ENCODE peak calls at places on chromosomes 13 and 19, in six cellular contexts. Y is HepG2, J is K562, E is GM12878, V is H1, X is GM12892. U is an unnamed sample.

GRCh38 chr19:19274716-19275115 is 1.6 kb upstream of the TM6SF2 start:
- DNase-seq in E (no peak), J (no peak), Y (no peak), X (peak; percentile 13), V (no peak), U (no peak)

GRCh38 chr13:49791753-49792549 is 531 bp downstream of the KPNA3 start:
- DNase-seq in J (peak; percentile 42), E (no peak), V (peak; percentile 64), Y (no peak), X (peak; percentile 37), U (peak; percentile 42)

GRCh38 chr19:40159744-40160143 is 31.5 kb upstream of the MAP3K10 start:
- DNase-seq in E (no peak), X (no peak), J (no peak), V (no peak), Y (peak; percentile 82), U (no peak)

GRCh38 chr13:27573265-27573664 is 47.1 kb downstream of the LNX2 start:
- DNase-seq in X (no peak), E (no peak), J (no peak), V (no peak), Y (peak; percentile 46), U (no peak)

GRCh38 chr13:31035162-31035951 is 102.9 kb downstream of the TEX26 start:
- DNase-seq in J (no peak), Y (no peak), E (no peak), V (no peak), X (no peak), U (no peak)

GRCh38 chr13:31987071-31987470 is 44.5 kb upstream of the FRY start:
- DNase-seq in Y (no peak), X (no peak), E (no peak), J (no peak), V (no peak), U (no peak)

GRCh38 chr13:31174018-31174417 is 12.3 kb upstream of the HSPH1 start:
- DNase-seq in X (no peak), Y (peak; percentile 38), E (no peak), V (no peak), J (no peak), U (no peak)

GRCh38 chr19:38665950-38666661 is 18.7 kb downstream of the ACTN4 start:
- DNase-seq in Y (peak; percentile 68), X (no peak), V (peak; percentile 79), E (no peak), J (no peak), U (no peak)

GRCh38 chr13:44507639-44508038 is 68.5 kb downstream of the TSC22D1 start:
- DNase-seq in V (no peak), Y (no peak), X (no peak), J (no peak), E (no peak), U (no peak)

GRCh38 chr13:99312493-99312883 is 5.3 kb upstream of the GPR183 start:
- DNase-seq in J (no peak), E (no peak), Y (no peak), X (no peak), V (no peak), U (no peak)
- TF ChIP-seq POLR2A in J (no peak), E (no peak), Y (no peak), X (no peak), V (no peak), U (no peak)

DNA sequence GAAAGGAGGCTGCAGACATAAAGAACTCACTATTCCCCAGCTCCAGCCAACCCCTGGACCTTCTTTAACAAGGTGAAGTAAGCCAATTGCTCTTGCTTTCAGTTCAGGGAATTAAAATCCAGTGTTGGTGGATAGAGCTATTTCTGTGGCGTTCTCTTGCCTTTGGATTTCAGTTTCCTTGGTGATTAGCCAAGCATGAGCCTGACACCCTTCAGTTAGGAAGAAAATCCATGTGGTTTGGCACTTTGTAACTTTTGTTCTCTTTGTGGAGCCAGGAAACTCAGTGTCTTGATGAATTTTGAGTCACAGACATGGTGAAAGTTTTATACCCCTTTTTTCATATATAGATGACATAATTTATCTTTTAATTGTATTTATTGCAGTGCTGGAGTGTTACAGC is 406.7 kb downstream of the MYO16 start:
- DNase-seq in X (no peak), E (no peak), Y (no peak), J (no peak), V (no peak), U (no peak)
- TF ChIP-seq TAF1 in X (no peak), E (no peak), Y (no peak), J (no peak), V (no peak), U (no peak)

GRCh38 chr19:35211545-35212230 is 16.9 kb downstream of the FAM187B start:
- DNase-seq in X (no peak), Y (peak; percentile 13), V (no peak), E (no peak), J (no peak), U (no peak)
- TF ChIP-seq POLR2AphosphoS5 in X (no peak), Y (no peak), V (no peak), E (no peak), J (no peak), U (no peak)

GRCh38 chr13:26011996-26012688 is 39.7 kb downstream of the SHISA2 start:
- DNase-seq in Y (no peak), V (peak; percentile 51), E (no peak), X (no peak), J (no peak), U (no peak)
- TF ChIP-seq POLR2A in Y (no peak), V (no peak), E (no peak), X (no peak), J (no peak), U (no peak)

GRCh38 chr19:46992699-46993535 is 26.7 kb upstream of the NPAS1 start:
- DNase-seq in V (no peak), Y (no peak), E (no peak), X (no peak), J (no peak), U (no peak)
- TF ChIP-seq TAF1 in V (no peak), Y (no peak), E (no peak), X (no peak), J (no peak), U (no peak)

GRCh38 chr19:53874384-53874995 is 6.8 kb downstream of the MYADM start:
- DNase-seq in Y (no peak), X (no peak), V (no peak), E (no peak), J (no peak), U (no peak)

GRCh38 chr19:53870485-53870844 is 2.8 kb downstream of the MYADM start:
- DNase-seq in Y (no peak), V (no peak), J (peak; percentile 46), X (no peak), E (no peak), U (peak; percentile 16)

GRCh38 chr19:53873451-53874383 is 6.0 kb downstream of the MYADM start:
- DNase-seq in Y (no peak), J (no peak), X (no peak), V (no peak), E (no peak), U (no peak)

GRCh38 chr19:53871448-53871847 is 3.8 kb downstream of the MYADM start:
- DNase-seq in E (no peak), J (no peak), X (no peak), V (no peak), Y (no peak), U (no peak)

DNA sequence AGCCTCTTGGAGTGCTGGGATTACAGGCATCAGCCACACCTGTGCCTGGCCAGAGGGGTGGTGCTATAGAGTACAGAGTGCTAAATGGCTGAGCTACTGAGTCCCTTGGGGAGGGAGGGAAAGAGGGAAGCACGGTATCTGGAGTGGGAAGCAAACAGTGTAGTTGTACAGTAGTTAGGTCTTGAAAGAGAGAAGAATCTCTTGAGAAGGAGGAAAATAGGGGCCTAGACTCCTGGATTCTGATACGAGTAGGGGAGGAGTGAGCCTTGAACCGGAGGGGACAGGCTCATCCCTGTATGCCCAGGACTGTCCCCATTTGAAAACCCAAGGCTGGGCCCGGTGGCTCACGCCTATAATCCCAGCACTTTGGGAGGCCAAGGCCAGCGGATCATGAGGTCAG is 5.1 kb downstream of the MYADM start:
- DNase-seq in V (no peak), E (no peak), X (no peak), Y (no peak), J (no peak), U (no peak)
- TF ChIP-seq POLR2AphosphoS5 in V (peak; percentile 63), E (no peak), X (no peak), Y (no peak), J (no peak), U (no peak)

DNA sequence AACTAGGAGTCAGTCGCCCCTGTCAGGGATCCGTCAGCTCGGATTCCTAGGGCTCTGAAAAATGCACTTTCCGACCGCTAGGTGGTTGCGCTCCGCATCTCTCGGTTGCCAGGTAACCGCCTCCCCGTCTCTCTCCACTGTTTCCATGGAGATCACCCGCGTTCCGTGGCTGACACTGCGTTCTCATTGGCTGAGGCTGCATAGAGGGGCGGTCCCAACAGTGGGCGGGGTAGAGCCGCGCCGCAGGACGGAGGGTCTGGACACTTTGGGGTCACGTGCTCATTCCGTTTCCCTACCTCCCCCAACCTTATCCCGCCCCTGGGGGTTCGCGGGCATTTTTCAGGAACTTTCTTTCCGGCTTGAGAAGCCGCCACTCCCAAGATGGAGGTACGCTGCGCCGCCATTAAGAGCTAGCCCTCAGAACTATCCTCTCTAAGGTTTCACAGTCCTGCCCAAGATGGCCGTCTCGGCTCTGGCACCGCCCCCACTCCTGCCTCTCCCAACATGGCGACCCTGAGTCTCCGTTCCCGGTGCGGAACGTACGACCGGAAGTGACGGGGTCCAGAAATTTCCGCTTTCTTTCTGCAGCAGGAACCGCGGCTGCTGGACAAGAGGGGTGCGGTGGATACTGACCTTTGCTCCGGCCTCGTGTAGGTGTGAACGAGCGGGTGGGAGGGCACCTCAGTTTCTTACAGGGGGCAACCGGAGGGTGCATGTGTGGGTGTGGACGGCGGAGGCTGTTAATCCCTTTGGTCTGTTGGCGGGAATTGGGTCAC is at the start of the genes ODAD3 and PRKCSH:
- DNase-seq in V (peak; percentile 98), J (peak; percentile 99), E (peak; percentile 99), X (peak; percentile 96), Y (peak; percentile 99), U (peak; percentile 96)
- TF ChIP-seq POLR2A in V (no peak), J (peak; percentile 83), E (peak; percentile 86), X (peak; percentile 81), Y (peak; percentile 88), U (peak; percentile 88)

GRCh38 chr19:29612121-29612520 is 6.0 kb downstream of the POP4 start:
- DNase-seq in E (no peak), V (no peak), J (no peak), X (no peak), Y (no peak), U (no peak)

GRCh38 chr19:29610574-29611271 is 4.6 kb downstream of the POP4 start:
- DNase-seq in E (peak; percentile 75), J (peak; percentile 84), X (peak; percentile 82), Y (peak; percentile 64), V (peak; percentile 88), U (peak; percentile 88)

GRCh38 chr19:29610213-29610573 is 4.1 kb downstream of the POP4 start:
- DNase-seq in Y (no peak), V (no peak), E (no peak), X (no peak), J (no peak), U (no peak)

GRCh38 chr19:29606420-29606747 is 301 bp downstream of the POP4 start:
- DNase-seq in X (no peak), V (no peak), E (no peak), Y (no peak), J (no peak), U (no peak)

DNA sequence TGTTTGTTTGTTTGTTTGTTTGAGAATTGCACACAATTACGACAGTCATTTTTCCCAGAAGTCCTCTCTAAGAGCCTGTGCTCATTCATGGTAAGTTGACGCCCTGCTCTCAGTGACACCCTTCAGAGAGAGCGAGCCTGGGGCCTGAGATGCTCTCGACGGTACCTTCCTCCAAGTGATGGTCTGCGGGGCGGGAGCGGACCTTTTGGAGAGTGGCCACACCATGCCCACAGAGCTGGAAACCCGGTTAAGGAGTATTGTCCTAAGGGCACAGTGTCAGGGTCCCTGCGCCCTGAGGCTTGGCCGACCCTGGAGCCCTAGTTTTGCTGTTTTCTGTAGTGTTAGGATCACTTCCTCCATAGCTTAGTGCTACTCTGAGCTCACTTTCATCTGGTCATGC is 3.6 kb downstream of the POP4 start:
- DNase-seq in E (no peak), X (no peak), Y (no peak), J (no peak), V (no peak), U (no peak)
- TF ChIP-seq TAF1 in E (no peak), X (no peak), Y (no peak), J (no peak), V (no peak), U (no peak)